ENCODE peak calls at places on chromosomes 5 and 9, in eight cellular contexts. One of them, this sample, is unnamed. For H3K36me3, the result is how much of the 10 kb centered on the place peaks cover.

GRCh38 chr5:30959238-30959637 is 234.2 kb upstream of the CDH6 start:
- DNase-seq in breast epithelium: no peak
- DNase-seq in GM23338: no peak
- DNase-seq in Panc1: no peak
- DNase-seq in SK-N-SH: no peak
- DNase-seq in suprapubic skin: no peak
- DNase-seq in transverse colon: no peak
- DNase-seq in H1: no peak
- DNase-seq in this sample: no peak

GRCh38 chr5:134110382-134110781 is 4.1 kb upstream of the TCF7 start:
- DNase-seq in breast epithelium: no peak
- DNase-seq in GM23338: no peak
- DNase-seq in Panc1: no peak
- DNase-seq in SK-N-SH: no peak
- DNase-seq in suprapubic skin: no peak
- DNase-seq in transverse colon: no peak
- DNase-seq in H1: no peak
- DNase-seq in this sample: no peak

GRCh38 chr5:135482383-135482933 is 30.3 kb upstream of the TIFAB start:
- DNase-seq in breast epithelium: no peak
- DNase-seq in GM23338: no peak
- DNase-seq in Panc1: no peak
- DNase-seq in SK-N-SH: peak
- DNase-seq in suprapubic skin: no peak
- DNase-seq in transverse colon: no peak
- DNase-seq in H1: no peak
- DNase-seq in this sample: no peak

GRCh38 chr9:86282979-86283535 is 719 bp upstream of the ISCA1 start:
- DNase-seq in breast epithelium: no peak
- DNase-seq in GM23338: no peak
- DNase-seq in Panc1: no peak
- DNase-seq in SK-N-SH: no peak
- DNase-seq in suprapubic skin: no peak
- DNase-seq in transverse colon: no peak
- DNase-seq in H1: no peak
- DNase-seq in this sample: no peak

GRCh38 chr9:115369322-115369957 is 251.5 kb upstream of the TNC start:
- DNase-seq in breast epithelium: no peak
- DNase-seq in GM23338: no peak
- DNase-seq in Panc1: no peak
- DNase-seq in SK-N-SH: peak
- DNase-seq in suprapubic skin: no peak
- DNase-seq in transverse colon: no peak
- DNase-seq in H1: no peak
- DNase-seq in this sample: peak

GRCh38 chr5:14066326-14066725 is 76.8 kb upstream of the TRIO start:
- DNase-seq in breast epithelium: no peak
- DNase-seq in GM23338: no peak
- DNase-seq in Panc1: no peak
- DNase-seq in SK-N-SH: no peak
- DNase-seq in suprapubic skin: no peak
- DNase-seq in transverse colon: no peak
- DNase-seq in H1: no peak
- DNase-seq in this sample: no peak

GRCh38 chr5:145777445-145778063 is 57.6 kb downstream of the PRELID2 start:
- DNase-seq in breast epithelium: no peak
- DNase-seq in GM23338: no peak
- DNase-seq in Panc1: no peak
- DNase-seq in SK-N-SH: no peak
- DNase-seq in suprapubic skin: no peak
- DNase-seq in transverse colon: no peak
- DNase-seq in H1: no peak
- DNase-seq in this sample: no peak

GRCh38 chr5:60223342-60223741 is 329.8 kb upstream of the PDE4D start:
- DNase-seq in breast epithelium: no peak
- DNase-seq in GM23338: no peak
- DNase-seq in Panc1: no peak
- DNase-seq in SK-N-SH: no peak
- DNase-seq in suprapubic skin: no peak
- DNase-seq in transverse colon: no peak
- DNase-seq in H1: no peak
- DNase-seq in this sample: no peak

GRCh38 chr9:137110147-137110910 is 4.2 kb downstream of the DPP7 start:
- DNase-seq in breast epithelium: no peak
- DNase-seq in GM23338: no peak
- DNase-seq in Panc1: no peak
- DNase-seq in SK-N-SH: no peak
- DNase-seq in suprapubic skin: no peak
- DNase-seq in transverse colon: no peak
- DNase-seq in H1: no peak
- DNase-seq in this sample: no peak

GRCh38 chr5:141814064-141814982 is 63.9 kb downstream of the PCDH1 start:
- DNase-seq in breast epithelium: no peak
- DNase-seq in GM23338: peak
- DNase-seq in Panc1: peak
- DNase-seq in SK-N-SH: peak
- DNase-seq in suprapubic skin: no peak
- DNase-seq in transverse colon: peak
- DNase-seq in H1: peak
- DNase-seq in this sample: no peak

GRCh38 chr9:95316794-95317118 is 753 bp downstream of the FANCC start:
- DNase-seq in breast epithelium: peak
- DNase-seq in GM23338: peak
- DNase-seq in Panc1: no peak
- DNase-seq in SK-N-SH: peak
- DNase-seq in suprapubic skin: peak
- DNase-seq in transverse colon: peak
- DNase-seq in H1: no peak
- DNase-seq in this sample: peak

GRCh38 chr9:127525426-127526188 is 74.3 kb downstream of the LRSAM1 start:
- DNase-seq in breast epithelium: no peak
- DNase-seq in GM23338: peak
- DNase-seq in Panc1: no peak
- DNase-seq in SK-N-SH: no peak
- DNase-seq in suprapubic skin: no peak
- DNase-seq in transverse colon: no peak
- DNase-seq in H1: no peak
- DNase-seq in this sample: no peak

GRCh38 chr5:166907314-166907713 is 1384.1 kb upstream of the WWC1 start:
- DNase-seq in breast epithelium: no peak
- DNase-seq in GM23338: no peak
- DNase-seq in Panc1: no peak
- DNase-seq in SK-N-SH: no peak
- DNase-seq in suprapubic skin: no peak
- DNase-seq in transverse colon: no peak
- DNase-seq in H1: no peak
- DNase-seq in this sample: no peak

GRCh38 chr5:88262116-88262515 is 6.5 kb downstream of the TMEM161B start:
- DNase-seq in breast epithelium: no peak
- DNase-seq in GM23338: no peak
- DNase-seq in Panc1: no peak
- DNase-seq in SK-N-SH: no peak
- DNase-seq in suprapubic skin: no peak
- DNase-seq in transverse colon: no peak
- DNase-seq in H1: no peak
- DNase-seq in this sample: no peak

GRCh38 chr5:140413230-140413629 is 11.6 kb downstream of the ANKHD1 start:
- DNase-seq in breast epithelium: no peak
- DNase-seq in GM23338: no peak
- DNase-seq in Panc1: no peak
- DNase-seq in SK-N-SH: no peak
- DNase-seq in suprapubic skin: no peak
- DNase-seq in transverse colon: no peak
- DNase-seq in H1: no peak
- DNase-seq in this sample: no peak

GRCh38 chr9:96567203-96567700 is 52.4 kb downstream of the CDC14B start:
- DNase-seq in breast epithelium: no peak
- DNase-seq in GM23338: no peak
- DNase-seq in Panc1: no peak
- DNase-seq in SK-N-SH: peak
- DNase-seq in suprapubic skin: peak
- DNase-seq in transverse colon: no peak
- DNase-seq in H1: no peak
- DNase-seq in this sample: no peak

GRCh38 chr9:96564217-96564616 is 55.4 kb downstream of the CDC14B start:
- DNase-seq in breast epithelium: no peak
- DNase-seq in GM23338: no peak
- DNase-seq in Panc1: no peak
- DNase-seq in SK-N-SH: no peak
- DNase-seq in suprapubic skin: no peak
- DNase-seq in transverse colon: no peak
- DNase-seq in H1: no peak
- DNase-seq in this sample: no peak

GRCh38 chr9:96565684-96566360 is 53.8 kb downstream of the CDC14B start:
- DNase-seq in breast epithelium: no peak
- DNase-seq in GM23338: peak
- DNase-seq in Panc1: no peak
- DNase-seq in SK-N-SH: no peak
- DNase-seq in suprapubic skin: no peak
- DNase-seq in transverse colon: peak
- DNase-seq in H1: no peak
- DNase-seq in this sample: no peak

DNA sequence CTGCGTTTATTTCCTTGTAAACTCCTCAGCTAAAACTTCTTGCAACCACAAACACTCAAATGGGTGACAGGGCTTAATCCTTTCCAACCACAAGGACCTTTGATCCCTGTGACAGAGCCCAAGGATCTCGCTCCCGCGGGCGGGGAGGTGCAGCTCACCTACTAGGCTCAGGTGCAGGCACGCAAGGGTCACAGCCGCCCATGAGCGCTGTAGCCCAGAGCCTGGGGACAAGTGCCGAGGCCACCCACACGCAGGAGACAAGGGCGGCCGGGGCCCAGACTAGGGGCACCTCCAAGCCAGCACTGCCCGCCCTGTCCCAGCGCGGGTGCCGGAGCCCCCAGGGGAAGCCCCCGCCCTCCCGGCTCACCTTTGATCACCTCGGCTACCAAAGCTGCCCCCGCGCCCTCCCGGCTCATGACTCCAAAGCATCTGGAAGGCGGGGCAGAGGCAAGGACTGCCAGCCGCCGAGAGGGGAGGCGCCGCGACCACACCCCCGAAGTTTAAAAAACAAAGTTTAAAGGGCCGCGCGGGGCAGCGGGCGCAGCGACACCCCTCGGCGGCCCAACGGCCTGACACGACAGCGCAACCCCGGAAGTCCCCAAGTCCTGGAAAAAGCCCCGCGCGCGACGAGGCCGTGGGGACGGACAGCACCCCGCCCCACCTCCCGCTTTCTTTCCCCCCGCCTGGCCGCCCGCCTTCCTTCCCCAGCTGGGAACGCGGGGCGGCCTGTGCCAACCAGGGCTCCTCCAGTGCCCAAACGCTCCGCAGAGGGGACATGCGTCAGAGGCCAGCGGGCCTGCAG is 53.0 kb downstream of the CDC14B start:
- DNase-seq in breast epithelium: peak
- DNase-seq in GM23338: peak
- DNase-seq in Panc1: no peak
- DNase-seq in SK-N-SH: peak
- DNase-seq in suprapubic skin: peak
- DNase-seq in transverse colon: peak
- DNase-seq in H1: peak
- DNase-seq in this sample: peak
- TF ChIP-seq POLR2AphosphoS5 in breast epithelium: peak
- TF ChIP-seq POLR2AphosphoS5 in GM23338: no peak
- TF ChIP-seq POLR2AphosphoS5 in Panc1: no peak
- TF ChIP-seq POLR2AphosphoS5 in SK-N-SH: no peak
- TF ChIP-seq POLR2AphosphoS5 in suprapubic skin: peak
- TF ChIP-seq POLR2AphosphoS5 in transverse colon: peak
- TF ChIP-seq POLR2AphosphoS5 in H1: no peak
- TF ChIP-seq POLR2AphosphoS5 in this sample: peak

DNA sequence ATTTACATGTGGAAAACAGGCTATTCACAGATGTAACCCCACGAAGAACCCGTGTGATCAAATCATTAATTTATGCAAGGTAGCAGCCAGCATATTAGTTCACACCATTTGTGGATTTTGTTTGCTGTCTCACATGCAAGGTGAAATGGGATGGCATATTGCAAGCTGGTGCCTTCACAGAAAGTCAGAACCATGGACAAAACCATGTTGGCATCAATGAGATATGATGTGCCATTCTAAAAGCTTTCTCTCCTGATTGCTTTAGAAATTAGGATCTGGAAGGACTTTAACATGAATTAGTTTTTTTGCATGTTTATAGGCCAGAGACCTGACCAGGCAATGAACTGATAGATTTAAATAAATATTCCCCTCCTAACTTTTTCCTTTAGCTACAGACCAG is 129.3 kb downstream of the SEMA6A start:
- DNase-seq in breast epithelium: no peak
- DNase-seq in GM23338: no peak
- DNase-seq in Panc1: no peak
- DNase-seq in SK-N-SH: no peak
- DNase-seq in suprapubic skin: no peak
- DNase-seq in transverse colon: no peak
- DNase-seq in H1: no peak
- DNase-seq in this sample: no peak
- H3K36me3 ChIP-seq in breast epithelium: under half
- H3K36me3 ChIP-seq in GM23338: under half
- H3K36me3 ChIP-seq in Panc1: under half
- H3K36me3 ChIP-seq in SK-N-SH: under half
- H3K36me3 ChIP-seq in suprapubic skin: under half
- H3K36me3 ChIP-seq in transverse colon: under half
- H3K36me3 ChIP-seq in H1: under half
- H3K36me3 ChIP-seq in this sample: under half

DNA sequence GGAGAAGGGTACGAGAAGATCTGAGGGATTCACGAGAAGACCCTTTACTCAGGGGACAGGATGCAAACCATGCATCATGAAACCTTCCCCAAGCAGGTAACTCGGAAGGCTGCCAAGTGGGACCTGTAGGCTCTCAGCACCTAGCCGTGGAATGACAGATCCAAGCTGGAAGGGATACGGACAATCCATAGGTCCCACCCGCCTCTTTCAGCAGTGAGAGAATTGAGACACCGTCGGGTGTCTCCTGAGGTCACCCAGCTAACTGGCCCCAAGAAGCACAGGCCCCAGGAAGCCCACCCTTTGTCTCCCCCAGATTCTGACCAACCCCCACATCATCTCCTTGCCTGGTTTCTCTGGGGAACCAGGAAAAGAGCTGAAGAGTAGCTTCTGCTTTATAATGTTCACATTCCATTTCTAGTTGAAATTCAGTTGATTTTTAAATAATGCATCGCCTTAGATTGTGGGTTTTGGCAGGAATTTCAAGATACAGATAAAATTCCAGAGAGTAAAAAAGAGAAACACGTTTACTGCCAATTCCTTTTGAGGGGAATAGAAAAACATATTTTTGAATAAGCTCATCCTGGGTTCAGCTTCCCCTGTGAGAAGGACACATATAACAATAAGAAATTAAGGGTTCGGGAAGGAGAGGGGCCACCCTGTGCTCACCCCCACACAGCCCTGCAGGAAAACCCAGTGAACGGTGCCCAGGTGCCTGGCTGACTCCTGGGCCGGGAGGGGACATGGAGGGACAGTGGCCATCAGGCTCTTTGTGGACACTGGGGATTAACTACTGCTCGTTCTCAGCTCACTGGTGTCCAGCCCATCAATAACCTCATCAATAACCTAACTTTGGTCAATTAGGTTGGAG is 51.1 kb downstream of the NSUN2 start:
- DNase-seq in breast epithelium: no peak
- DNase-seq in GM23338: no peak
- DNase-seq in Panc1: no peak
- DNase-seq in SK-N-SH: no peak
- DNase-seq in suprapubic skin: no peak
- DNase-seq in transverse colon: no peak
- DNase-seq in H1: no peak
- DNase-seq in this sample: no peak
- TF ChIP-seq POLR2AphosphoS5 in breast epithelium: no peak
- TF ChIP-seq POLR2AphosphoS5 in GM23338: no peak
- TF ChIP-seq POLR2AphosphoS5 in Panc1: no peak
- TF ChIP-seq POLR2AphosphoS5 in SK-N-SH: no peak
- TF ChIP-seq POLR2AphosphoS5 in suprapubic skin: no peak
- TF ChIP-seq POLR2AphosphoS5 in transverse colon: no peak
- TF ChIP-seq POLR2AphosphoS5 in H1: no peak
- TF ChIP-seq POLR2AphosphoS5 in this sample: no peak

GRCh38 chr9:472676-473075 is 258.0 kb downstream of the DOCK8 start:
- DNase-seq in breast epithelium: no peak
- DNase-seq in GM23338: no peak
- DNase-seq in Panc1: no peak
- DNase-seq in SK-N-SH: no peak
- DNase-seq in suprapubic skin: no peak
- DNase-seq in transverse colon: no peak
- DNase-seq in H1: no peak
- DNase-seq in this sample: no peak
- H3K36me3 ChIP-seq in breast epithelium: under half
- H3K36me3 ChIP-seq in GM23338: under half
- H3K36me3 ChIP-seq in Panc1: under half
- H3K36me3 ChIP-seq in SK-N-SH: under half
- H3K36me3 ChIP-seq in suprapubic skin: under half
- H3K36me3 ChIP-seq in transverse colon: under half
- H3K36me3 ChIP-seq in H1: under half
- H3K36me3 ChIP-seq in this sample: under half